ENCODE peak calls at places on chromosome 6, in nine cellular contexts. D, O, H, I, F, B, N, Y and V are unnamed samples.

GRCh38 chr6:25872804-25873203 is 1.2 kb downstream of the SLC17A3 start:
- DNase-seq in D (no peak), O (no peak), H (no peak), I (no peak), F (no peak), B (no peak), N (no peak), Y (peak), V (no peak)

GRCh38 chr6:9404351-9405146 is 969.2 kb upstream of the SLC35B3 start:
- DNase-seq in D (no peak), O (no peak), H (no peak), I (no peak), F (no peak), B (no peak), N (no peak), Y (no peak), V (no peak)

GRCh38 chr6:138520463-138520862 is 21.2 kb upstream of the NHSL1 start:
- DNase-seq in D (no peak), O (peak), H (no peak), I (no peak), F (no peak), B (no peak), N (peak), Y (no peak), V (no peak)

GRCh38 chr6:169868458-169868857 is 117.0 kb downstream of the ERMARD start:
- DNase-seq in D (no peak), O (no peak), H (peak), I (peak), F (no peak), B (peak), N (no peak), Y (peak), V (peak)

GRCh38 chr6:157912326-157912725 is 69.3 kb upstream of the SYNJ2 start:
- DNase-seq in D (no peak), O (no peak), H (no peak), I (no peak), F (no peak), B (no peak), N (no peak), Y (no peak), V (peak)

GRCh38 chr6:37966801-37967200 is 147.3 kb downstream of the ZFAND3 start:
- DNase-seq in D (no peak), O (peak), H (no peak), I (no peak), F (no peak), B (no peak), N (no peak), Y (no peak), V (no peak)

GRCh38 chr6:166955121-166955864 is 1.1 kb downstream of the RNASET2 start:
- DNase-seq in D (no peak), O (no peak), H (peak), I (peak), F (no peak), B (peak), N (peak), Y (peak), V (peak)

GRCh38 chr6:80333342-80333741 is 226.9 kb downstream of the BCKDHB start:
- DNase-seq in D (no peak), O (no peak), H (no peak), I (no peak), F (no peak), B (no peak), N (no peak), Y (no peak), V (peak)

GRCh38 chr6:122200441-122200840 is 199.0 kb upstream of the HSF2 start:
- DNase-seq in D (no peak), O (no peak), H (no peak), I (no peak), F (no peak), B (no peak), N (no peak), Y (no peak), V (no peak)

GRCh38 chr6:168607272-168608112 is 166.5 kb downstream of the SMOC2 start:
- DNase-seq in D (no peak), O (no peak), H (peak), I (no peak), F (no peak), B (no peak), N (no peak), Y (no peak), V (peak)

GRCh38 chr6:104705095-104705707 is 154.5 kb downstream of the HACE1 start:
- DNase-seq in D (no peak), O (peak), H (peak), I (peak), F (no peak), B (peak), N (no peak), Y (peak), V (no peak)

DNA sequence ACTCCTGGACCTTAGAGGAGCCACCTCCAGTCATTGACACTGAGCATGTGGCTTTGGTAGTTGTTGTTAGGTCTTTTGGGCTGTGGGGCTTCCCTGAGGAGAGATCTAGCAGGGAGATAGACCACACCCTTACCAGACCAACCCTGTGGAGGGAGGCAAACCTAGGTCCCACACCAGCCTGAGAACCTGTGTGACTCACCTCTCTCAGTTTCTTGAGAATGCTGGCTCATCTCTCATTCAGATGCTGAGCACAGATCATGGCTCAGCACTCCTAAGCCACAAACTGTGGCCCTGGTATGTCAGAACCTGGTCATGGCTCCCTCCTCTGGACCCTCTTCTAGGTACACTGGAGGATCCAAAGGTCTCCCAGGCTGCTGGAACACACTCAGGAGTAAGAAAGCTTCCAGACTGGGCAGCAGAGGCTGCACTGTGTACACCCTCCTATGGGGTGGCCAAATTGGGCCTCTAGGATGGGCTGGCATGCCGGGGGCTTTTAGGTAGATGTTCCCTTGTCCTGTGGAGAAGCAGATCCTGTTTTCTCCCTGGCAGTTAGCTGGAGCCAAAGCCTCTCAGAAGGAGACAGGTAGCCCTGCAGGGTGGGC is 1294.5 kb downstream of the KHDRBS2 start:
- DNase-seq in D (no peak), O (no peak), H (no peak), I (no peak), F (no peak), B (no peak), N (no peak), Y (no peak), V (no peak)
- H3K27ac ChIP-seq in D (no peak), O (no peak), H (no peak), I (no peak), F (no peak), B (no peak), N (no peak), Y (no peak), V (no peak)

GRCh38 chr6:13355969-13356368 is 27.6 kb upstream of the TBC1D7 start:
- DNase-seq in D (no peak), O (peak), H (no peak), I (peak), F (no peak), B (no peak), N (no peak), Y (peak), V (peak)

GRCh38 chr6:13352165-13352564 is 23.8 kb upstream of the TBC1D7 start:
- DNase-seq in D (no peak), O (no peak), H (no peak), I (no peak), F (no peak), B (no peak), N (no peak), Y (no peak), V (no peak)

GRCh38 chr6:13357551-13358075 is 29.3 kb upstream of the TBC1D7 start:
- DNase-seq in D (no peak), O (no peak), H (peak), I (no peak), F (no peak), B (no peak), N (no peak), Y (no peak), V (peak)

GRCh38 chr6:13355043-13355945 is 27.0 kb upstream of the TBC1D7 start:
- DNase-seq in D (no peak), O (peak), H (no peak), I (peak), F (no peak), B (no peak), N (no peak), Y (peak), V (peak)

DNA sequence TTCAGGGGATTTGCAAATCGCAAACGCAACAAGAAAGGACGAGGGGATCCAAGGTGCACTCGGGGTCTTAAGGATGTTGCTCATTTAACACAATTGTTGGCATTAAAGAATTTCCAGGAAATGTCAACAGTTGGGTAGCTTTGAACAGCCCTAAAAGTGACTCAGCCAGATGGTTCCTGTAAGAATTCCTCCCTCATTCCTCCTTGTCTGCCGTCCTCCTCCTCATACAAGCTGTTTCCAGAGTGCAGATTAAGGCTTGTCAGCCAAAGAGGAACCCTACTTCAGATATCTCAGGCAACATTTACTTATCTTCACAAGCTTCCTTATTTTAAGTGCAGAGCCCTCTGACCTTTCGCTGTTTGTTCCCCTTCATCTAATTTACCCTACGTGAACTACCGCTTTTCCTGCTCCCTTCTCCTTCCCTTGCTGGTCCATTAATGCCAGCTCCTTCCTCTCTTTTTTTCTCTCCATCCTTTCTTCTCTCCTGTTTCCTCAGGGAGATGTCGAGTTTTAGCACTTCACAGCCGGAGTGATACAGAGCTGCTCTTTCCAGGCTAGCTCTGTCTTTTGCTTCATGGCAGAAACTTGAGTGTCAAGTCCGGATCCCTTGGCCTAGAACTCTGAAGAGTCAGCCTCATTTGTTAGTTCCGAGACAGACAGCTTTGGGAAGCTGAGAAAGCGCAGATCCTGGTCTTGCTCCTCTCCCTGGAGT is 26.1 kb upstream of the TBC1D7 start:
- DNase-seq in D (no peak), O (no peak), H (no peak), I (no peak), F (no peak), B (no peak), N (no peak), Y (no peak), V (no peak)
- H3K27ac ChIP-seq in D (no peak), O (peak), H (peak), I (peak), F (peak), B (peak), N (peak), Y (peak), V (peak)

DNA sequence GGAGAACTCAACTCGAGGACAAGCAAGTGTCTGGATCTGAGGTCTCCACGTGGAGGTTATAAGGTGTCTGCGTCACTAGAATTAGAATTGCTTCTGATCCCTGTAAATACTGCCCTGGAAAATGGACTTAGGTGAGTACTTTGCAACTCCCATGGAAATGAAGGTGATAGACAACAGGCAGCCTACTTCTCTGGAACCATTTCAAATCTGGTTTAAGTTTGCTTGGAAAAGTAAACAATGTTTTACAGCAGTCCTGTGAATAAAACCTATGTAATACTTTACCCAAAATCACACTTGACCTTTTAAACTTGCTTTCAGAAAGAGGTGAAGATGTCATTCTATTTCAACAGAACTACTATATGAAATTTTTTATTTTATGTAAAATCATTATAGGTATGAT is 70.1 kb upstream of the TENT5A start:
- DNase-seq in D (no peak), O (no peak), H (no peak), I (no peak), F (no peak), B (no peak), N (no peak), Y (no peak), V (no peak)
- H3K27ac ChIP-seq in D (no peak), O (no peak), H (no peak), I (no peak), F (no peak), B (peak), N (no peak), Y (no peak), V (no peak)

GRCh38 chr6:136072691-136073090 is 177.4 kb downstream of the MTFR2 start:
- DNase-seq in D (no peak), O (no peak), H (peak), I (no peak), F (no peak), B (no peak), N (no peak), Y (no peak), V (no peak)

GRCh38 chr6:136070815-136071214 is 179.3 kb downstream of the MTFR2 start:
- DNase-seq in D (no peak), O (no peak), H (no peak), I (no peak), F (no peak), B (no peak), N (no peak), Y (no peak), V (no peak)

GRCh38 chr6:136067731-136068341 is 182.3 kb downstream of the MTFR2 start:
- DNase-seq in D (no peak), O (peak), H (peak), I (no peak), F (no peak), B (no peak), N (no peak), Y (no peak), V (no peak)

GRCh38 chr6:136066005-136066404 is 184.1 kb downstream of the MTFR2 start:
- DNase-seq in D (no peak), O (peak), H (no peak), I (no peak), F (no peak), B (no peak), N (no peak), Y (no peak), V (no peak)

GRCh38 chr6:136069119-136069518 is 181.0 kb downstream of the MTFR2 start:
- DNase-seq in D (no peak), O (peak), H (no peak), I (no peak), F (no peak), B (no peak), N (no peak), Y (no peak), V (no peak)
- H3K27ac ChIP-seq in D (no peak), O (no peak), H (no peak), I (no peak), F (peak), B (no peak), N (no peak), Y (no peak), V (no peak)

DNA sequence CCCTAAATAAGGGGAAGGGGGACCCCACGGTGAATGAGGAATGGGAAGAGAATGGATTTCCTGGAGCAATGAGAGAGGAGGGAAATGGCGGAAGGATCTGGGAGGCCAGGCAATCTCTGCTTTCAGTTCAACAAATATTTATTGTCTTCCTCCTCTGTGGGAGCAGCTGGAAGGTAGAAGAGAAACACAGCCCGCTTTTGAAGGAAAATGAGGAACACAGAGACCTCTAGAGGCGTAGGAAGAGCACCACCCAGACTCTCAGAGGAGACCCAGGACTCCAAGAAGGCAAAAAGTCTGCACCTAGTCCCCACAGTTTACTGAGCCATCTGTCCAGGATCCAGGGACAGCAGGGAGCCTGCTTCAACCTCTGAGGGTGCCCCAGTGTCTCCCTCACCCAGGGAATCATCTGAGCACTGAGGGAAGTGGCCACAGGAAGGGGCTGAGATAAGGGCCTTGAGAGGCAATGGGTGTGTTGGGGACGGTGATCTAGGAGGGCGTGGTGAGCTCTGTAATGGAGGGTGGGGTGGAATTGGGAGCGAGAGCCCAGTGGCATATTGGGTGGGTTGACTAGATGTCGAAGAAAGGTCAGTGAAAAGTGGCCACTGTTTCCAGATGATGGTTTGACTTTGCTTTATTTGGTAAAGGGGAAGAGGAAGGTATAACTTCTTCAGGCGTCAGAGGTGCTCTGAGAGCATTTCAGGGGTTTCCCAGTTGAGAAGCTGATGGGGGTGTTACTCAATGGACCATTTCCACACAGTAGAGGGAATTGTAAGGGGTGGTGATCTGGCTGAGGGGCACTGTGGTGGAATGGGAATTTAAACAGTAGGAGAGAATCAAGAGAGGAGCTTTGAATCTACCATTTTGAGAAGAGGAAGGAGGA is 610 bp downstream of the PSORS1C1 start:
- DNase-seq in D (no peak), O (peak), H (no peak), I (no peak), F (no peak), B (no peak), N (no peak), Y (peak), V (no peak)
- H3K27ac ChIP-seq in D (peak), O (peak), H (peak), I (no peak), F (peak), B (peak), N (peak), Y (no peak), V (peak)

GRCh38 chr6:131807321-131807643 is 538 bp upstream of the ENPP1 start:
- DNase-seq in D (no peak), O (no peak), H (no peak), I (no peak), F (no peak), B (no peak), N (no peak), Y (no peak), V (no peak)
- H3K27ac ChIP-seq in D (no peak), O (no peak), H (no peak), I (no peak), F (peak), B (peak), N (no peak), Y (no peak), V (peak)

DNA sequence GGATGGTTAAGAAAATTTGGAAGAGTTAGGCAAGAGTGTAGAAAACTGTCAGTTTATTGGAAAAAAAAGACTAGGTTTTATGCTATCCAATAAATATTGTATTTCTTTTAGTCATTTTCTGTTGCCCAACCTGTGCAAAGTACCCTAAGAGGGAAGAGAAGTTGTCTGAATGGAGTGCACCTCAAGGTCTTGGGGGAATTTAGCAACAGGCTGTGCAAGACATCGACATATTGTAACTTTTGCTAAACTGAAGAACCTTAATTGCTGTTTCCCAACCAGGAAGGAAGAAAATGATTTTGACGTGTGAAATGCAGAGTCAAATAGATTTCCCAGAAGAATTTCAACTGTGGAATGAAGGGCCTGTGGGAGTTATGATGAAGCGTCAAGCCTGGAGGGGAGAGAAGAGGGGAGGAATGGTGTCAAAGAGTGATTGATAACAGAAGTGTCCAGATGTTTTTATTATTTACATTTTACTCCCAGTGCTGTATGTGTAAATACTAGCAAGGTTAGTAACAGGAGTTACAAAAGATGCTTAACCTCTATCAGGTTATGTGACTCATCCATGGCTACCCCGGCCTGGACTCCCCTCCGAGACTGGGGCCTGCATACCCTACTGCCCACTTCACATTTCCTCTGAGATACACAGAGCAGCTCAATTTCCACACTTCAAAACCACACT is 246.8 kb downstream of the MYLK4 start:
- DNase-seq in D (no peak), O (peak), H (no peak), I (no peak), F (no peak), B (no peak), N (no peak), Y (no peak), V (no peak)
- H3K27ac ChIP-seq in D (no peak), O (no peak), H (no peak), I (no peak), F (peak), B (no peak), N (no peak), Y (no peak), V (no peak)

DNA sequence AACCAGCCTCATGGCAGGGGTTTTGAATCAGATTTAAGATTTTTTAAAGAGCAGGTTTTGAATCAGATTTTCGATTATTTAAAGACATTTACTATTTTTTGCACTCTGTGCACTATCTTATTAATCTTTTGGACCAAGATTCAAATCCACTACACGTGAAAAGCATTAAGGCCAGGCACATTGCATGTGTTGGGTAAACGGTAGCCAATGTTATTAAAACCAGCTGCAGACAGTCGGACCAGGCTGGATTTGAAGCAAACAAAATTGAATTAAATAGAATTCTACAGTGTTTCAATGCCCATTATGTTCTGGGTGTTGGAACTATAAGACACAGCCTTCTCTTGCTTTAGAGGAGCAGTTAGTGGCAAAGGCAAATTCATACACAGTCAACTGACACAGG is 7.7 kb downstream of the HLA-DOA start:
- DNase-seq in D (no peak), O (no peak), H (no peak), I (no peak), F (no peak), B (no peak), N (peak), Y (no peak), V (no peak)
- H3K27ac ChIP-seq in D (no peak), O (no peak), H (no peak), I (no peak), F (no peak), B (no peak), N (peak), Y (no peak), V (no peak)

DNA sequence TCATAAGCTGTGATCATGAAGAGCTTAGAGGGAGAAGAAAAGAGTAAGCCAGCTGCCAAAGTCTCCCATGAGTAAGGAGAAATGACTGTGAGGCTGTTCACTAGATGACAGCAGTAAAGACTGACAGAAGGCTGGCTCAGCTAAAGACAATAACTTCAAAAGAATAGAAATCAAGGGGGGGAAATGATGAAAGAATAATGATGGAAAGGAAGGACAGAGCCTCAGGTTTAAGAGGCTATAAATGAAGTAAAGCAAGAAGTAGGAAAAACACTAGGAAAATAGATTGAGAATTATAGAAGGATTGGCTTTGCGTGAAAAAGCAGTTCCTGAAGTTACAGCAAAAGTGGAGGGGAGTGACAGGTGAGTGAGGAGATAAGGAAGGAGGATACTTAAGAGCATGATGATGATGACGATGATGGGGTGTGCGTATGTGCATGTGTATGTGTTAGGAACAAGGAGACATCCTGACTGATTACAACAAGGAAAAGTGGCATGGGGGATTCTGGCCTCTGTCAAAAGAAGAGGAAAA is 48.2 kb downstream of the HBS1L start:
- DNase-seq in D (no peak), O (no peak), H (no peak), I (no peak), F (no peak), B (no peak), N (no peak), Y (no peak), V (no peak)
- H3K27ac ChIP-seq in D (no peak), O (no peak), H (no peak), I (no peak), F (no peak), B (no peak), N (no peak), Y (no peak), V (no peak)